ENCODE peak calls at places on chromosomes 6 and 20, in ten cellular contexts. J is brain microvascular endothelial cell, V is HTR-8/SVneo, I is NCI-H1092 treated with DMSO at 0.1 percent for 48 hours, Z is progenitor cell of endocrine pancreas, D is NCI-H1105, Q is NCI-H460, K is hepatic stellate cell, R is NCI-H510A treated with DMSO at 0.1 percent for 48 hours, F is NCI-H2081 treated with DMSO at 0.1 percent for 48 hours. E is an unnamed sample.

GRCh38 chr20:45067558-45067957 is 33.4 kb downstream of the KCNS1 start:
- DNase-seq in J (no peak), V (no peak), I (no peak), Z (no peak), D (no peak), Q (no peak), K (no peak), R (no peak), F (no peak), E (no peak)

GRCh38 chr6:118252474-118252873 is 295.6 kb upstream of the PLN start:
- DNase-seq in J (no peak), V (no peak), I (no peak), Z (no peak), D (no peak), Q (no peak), K (no peak), R (no peak), F (no peak), E (no peak)

GRCh38 chr6:2848851-2849250 is 7.2 kb upstream of the SERPINB1 start:
- DNase-seq in J (no peak), V (no peak), I (no peak), Z (no peak), D (no peak), Q (no peak), K (no peak), R (peak; percentile 67), F (no peak), E (no peak)

GRCh38 chr6:132498638-132499037 is 14.3 kb downstream of the STX7 start:
- DNase-seq in J (no peak), V (no peak), I (no peak), Z (no peak), D (no peak), Q (no peak), K (no peak), R (no peak), F (no peak), E (no peak)

GRCh38 chr6:92906385-92906784 is 513.0 kb downstream of the EPHA7 start:
- DNase-seq in J (no peak), V (no peak), I (no peak), Z (no peak), D (no peak), Q (no peak), K (no peak), R (no peak), F (no peak), E (no peak)

GRCh38 chr6:5295612-5296011 is 34.3 kb downstream of the FARS2 start:
- DNase-seq in J (no peak), V (no peak), I (no peak), Z (no peak), D (no peak), Q (no peak), K (no peak), R (no peak), F (no peak), E (no peak)

GRCh38 chr6:48144024-48144423 is 33.0 kb upstream of the PTCHD4 start:
- DNase-seq in J (peak; percentile 10), V (no peak), I (no peak), Z (no peak), D (no peak), Q (no peak), K (no peak), R (no peak), F (no peak), E (no peak)

GRCh38 chr6:144395835-144396234 is 110.7 kb downstream of the UTRN start:
- DNase-seq in J (no peak), V (no peak), I (no peak), Z (no peak), D (no peak), Q (no peak), K (no peak), R (no peak), F (no peak), E (no peak)

GRCh38 chr6:36355819-36356218 is 19.1 kb upstream of the BNIP5 start:
- DNase-seq in J (no peak), V (no peak), I (no peak), Z (no peak), D (no peak), Q (no peak), K (no peak), R (no peak), F (no peak), E (no peak)

GRCh38 chr6:119310486-119311036 is 39.0 kb downstream of the MAN1A1 start:
- DNase-seq in J (peak; percentile 15), V (no peak), I (no peak), Z (no peak), D (no peak), Q (no peak), K (no peak), R (no peak), F (no peak), E (no peak)

GRCh38 chr6:53035549-53036213 is 29.5 kb upstream of the FBXO9 start:
- DNase-seq in J (no peak), V (no peak), I (no peak), Z (no peak), D (no peak), Q (no peak), K (no peak), R (no peak), F (no peak), E (no peak)

GRCh38 chr20:63381781-63382431 is 20.8 kb upstream of the CHRNA4 start:
- DNase-seq in J (no peak), V (peak; percentile 82), I (peak; percentile 17), Z (peak; percentile 61), D (peak; percentile 32), Q (no peak), K (peak; percentile 67), R (no peak), F (no peak), E (no peak)

GRCh38 chr6:81265106-81265505 is 487.4 kb downstream of the TENT5A start:
- DNase-seq in J (peak; percentile 32), V (peak; percentile 21), I (no peak), Z (no peak), D (no peak), Q (peak; percentile 74), K (peak; percentile 60), R (no peak), F (no peak), E (no peak)

GRCh38 chr6:169161572-169162167 is 92.0 kb downstream of the THBS2 start:
- DNase-seq in J (no peak), V (no peak), I (no peak), Z (no peak), D (no peak), Q (no peak), K (no peak), R (no peak), F (no peak), E (no peak)

GRCh38 chr6:159978291-159979135 is 9.6 kb downstream of the IGF2R start:
- DNase-seq in J (no peak), V (no peak), I (peak; percentile 32), Z (no peak), D (no peak), Q (no peak), K (no peak), R (no peak), F (no peak), E (no peak)

GRCh38 chr6:80523531-80523970 is 417.1 kb downstream of the BCKDHB start:
- DNase-seq in J (no peak), V (no peak), I (no peak), Z (no peak), D (no peak), Q (peak; percentile 21), K (peak; percentile 11), R (peak; percentile 62), F (no peak), E (peak; percentile 64)

GRCh38 chr20:23265226-23265625 is 85.4 kb upstream of the NXT1 start:
- DNase-seq in J (peak; percentile 60), V (no peak), I (no peak), Z (no peak), D (no peak), Q (no peak), K (no peak), R (no peak), F (no peak), E (no peak)

E was measured in SHP77.